ENCODE peak calls at places on chromosomes 4 and X, in nine cellular contexts. X is lung, P is colonic mucosa, W is astrocyte, S is Panc1, U is uterus, R is neural progenitor cell, T is body of pancreas, N is transverse colon. Q is an unnamed sample.

GRCh38 chrX:56089376-56089775 is 142.8 kb upstream of the KLF8 start:
- DNase-seq in X (no peak), P (no peak), W (no peak), S (no peak), U (no peak), R (no peak), T (no peak), N (no peak), Q (no peak)

GRCh38 chr4:139530833-139531427 is 25.1 kb downstream of the SETD7 start:
- DNase-seq in X (peak), P (peak), W (no peak), S (no peak), U (peak), R (peak), T (peak), N (peak), Q (peak)

GRCh38 chr4:105461221-105462041 is 12.4 kb downstream of the PPA2 start:
- DNase-seq in X (no peak), P (no peak), W (peak), S (no peak), U (no peak), R (no peak), T (no peak), N (no peak), Q (no peak)

GRCh38 chr4:122707503-122707902 is 25.0 kb upstream of the BBS12 start:
- DNase-seq in X (no peak), P (no peak), W (no peak), S (no peak), U (no peak), R (no peak), T (no peak), N (no peak), Q (no peak)

GRCh38 chr4:170051402-170051801 is 25.2 kb upstream of the MFAP3L start:
- DNase-seq in X (no peak), P (no peak), W (no peak), S (no peak), U (no peak), R (peak), T (no peak), N (no peak), Q (no peak)

GRCh38 chrX:130057209-130057608 is 53.1 kb downstream of the ELF4 start:
- DNase-seq in X (no peak), P (no peak), W (no peak), S (no peak), U (no peak), R (no peak), T (no peak), N (no peak), Q (no peak)

GRCh38 chr4:2866160-2866861 is 22.7 kb downstream of the ADD1 start:
- DNase-seq in X (no peak), P (no peak), W (no peak), S (no peak), U (no peak), R (no peak), T (no peak), N (no peak), Q (peak)

GRCh38 chrX:135596495-135596894 is 76.0 kb downstream of the INTS6L start:
- DNase-seq in X (no peak), P (peak), W (no peak), S (no peak), U (no peak), R (peak), T (peak), N (peak), Q (peak)

GRCh38 chrX:1442724-1443367 is 9.9 kb downstream of the ASMTL start:
- DNase-seq in X (no peak), P (no peak), W (no peak), S (no peak), U (no peak), R (no peak), T (no peak), N (no peak), Q (peak)

GRCh38 chr4:119659576-119659975 is 31.0 kb upstream of the PDE5A start:
- DNase-seq in X (no peak), P (no peak), W (peak), S (no peak), U (no peak), R (no peak), T (no peak), N (no peak), Q (no peak)

GRCh38 chrX:153209347-153209746 is 30.3 kb downstream of the MAGEA1 start:
- DNase-seq in X (no peak), P (no peak), W (no peak), S (no peak), U (no peak), R (no peak), T (no peak), N (no peak), Q (no peak)

GRCh38 chr4:180336494-180337090 is 1906.6 kb upstream of the TENM3 start:
- DNase-seq in X (no peak), P (no peak), W (no peak), S (no peak), U (no peak), R (no peak), T (no peak), N (no peak), Q (no peak)

GRCh38 chrX:77014655-77015377 is 432.4 kb upstream of the FGF16 start:
- DNase-seq in X (no peak), P (no peak), W (no peak), S (no peak), U (no peak), R (peak), T (peak), N (no peak), Q (no peak)

GRCh38 chr4:25810815-25811690 is 51.7 kb downstream of the SEL1L3 start:
- DNase-seq in X (no peak), P (no peak), W (peak), S (peak), U (no peak), R (no peak), T (no peak), N (no peak), Q (no peak)

GRCh38 chr4:42709392-42710065 is 52.6 kb upstream of the ATP8A1 start:
- DNase-seq in X (no peak), P (no peak), W (no peak), S (no peak), U (no peak), R (no peak), T (no peak), N (no peak), Q (no peak)

GRCh38 chrX:108735087-108735679 is 1.2 kb downstream of the IRS4 start:
- DNase-seq in X (no peak), P (no peak), W (no peak), S (no peak), U (no peak), R (peak), T (peak), N (no peak), Q (no peak)

GRCh38 chr4:78480286-78480685 is 71.3 kb upstream of the ANXA3 start:
- DNase-seq in X (no peak), P (no peak), W (no peak), S (no peak), U (no peak), R (no peak), T (no peak), N (no peak), Q (no peak)

GRCh38 chr4:25367004-25367621 is 9.9 kb upstream of the ANAPC4 start:
- DNase-seq in X (no peak), P (no peak), W (peak), S (no peak), U (no peak), R (peak), T (no peak), N (no peak), Q (no peak)

GRCh38 chr4:47418147-47418546 is 45.4 kb downstream of the COMMD8 start:
- DNase-seq in X (no peak), P (no peak), W (no peak), S (no peak), U (no peak), R (no peak), T (no peak), N (no peak), Q (no peak)

GRCh38 chrX:130539721-130540321 is 138.0 kb downstream of the RBMX2 start:
- DNase-seq in X (peak), P (peak), W (peak), S (peak), U (peak), R (peak), T (peak), N (peak), Q (peak)

GRCh38 chr4:168496834-168497233 is at the start of gene PALLD:
- DNase-seq in X (no peak), P (no peak), W (peak), S (no peak), U (no peak), R (no peak), T (no peak), N (no peak), Q (peak)

GRCh38 chrX:12153741-12154140 is 15.5 kb downstream of the FRMPD4 start:
- DNase-seq in X (no peak), P (no peak), W (no peak), S (no peak), U (no peak), R (no peak), T (no peak), N (no peak), Q (no peak)

GRCh38 chr4:110503588-110504435 is 27.9 kb downstream of the ENPEP start:
- DNase-seq in X (no peak), P (no peak), W (peak), S (no peak), U (no peak), R (no peak), T (peak), N (no peak), Q (no peak)

GRCh38 chr4:84389406-84389805 is 109.7 kb downstream of the NKX6-1 start:
- DNase-seq in X (no peak), P (no peak), W (peak), S (no peak), U (no peak), R (no peak), T (no peak), N (no peak), Q (no peak)

GRCh38 chr4:61891953-61892352 is 691.8 kb downstream of the ADGRL3 start:
- DNase-seq in X (no peak), P (no peak), W (no peak), S (no peak), U (no peak), R (no peak), T (no peak), N (no peak), Q (no peak)

GRCh38 chr4:61882381-61882780 is 682.3 kb downstream of the ADGRL3 start:
- DNase-seq in X (no peak), P (no peak), W (no peak), S (no peak), U (no peak), R (no peak), T (no peak), N (no peak), Q (no peak)

GRCh38 chr4:61889117-61889516 is 689.0 kb downstream of the ADGRL3 start:
- DNase-seq in X (no peak), P (no peak), W (no peak), S (no peak), U (no peak), R (no peak), T (no peak), N (no peak), Q (no peak)

GRCh38 chr4:61890321-61890720 is 690.2 kb downstream of the ADGRL3 start:
- DNase-seq in X (no peak), P (no peak), W (no peak), S (no peak), U (no peak), R (no peak), T (no peak), N (no peak), Q (no peak)

GRCh38 chr4:61886180-61886579 is 686.1 kb downstream of the ADGRL3 start:
- DNase-seq in X (no peak), P (no peak), W (no peak), S (no peak), U (no peak), R (no peak), T (no peak), N (peak), Q (no peak)
- H3K27ac ChIP-seq in X (no peak), P (peak), W (no peak), S (no peak), U (no peak), R (no peak), T (no peak), N (peak), Q (no peak)

DNA sequence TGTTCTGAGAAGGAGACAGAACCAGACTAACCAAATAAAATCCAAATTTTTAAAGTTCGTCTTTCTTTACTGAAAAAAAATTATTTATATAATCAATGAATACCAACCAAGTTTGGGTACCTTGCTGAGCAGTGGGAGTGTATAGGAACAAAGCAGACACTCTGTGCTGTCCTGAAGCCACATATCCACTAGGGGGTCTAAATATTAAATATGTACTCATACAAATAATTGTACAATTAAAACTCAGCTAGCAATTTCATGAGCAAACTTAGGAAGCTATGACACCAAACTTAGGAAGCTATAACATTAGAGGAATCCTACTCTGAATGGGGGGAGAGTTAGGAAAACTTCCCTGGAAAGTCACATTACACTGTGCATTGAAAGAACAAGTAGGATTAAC is 582.0 kb upstream of the EPHA5 start:
- DNase-seq in X (no peak), P (no peak), W (no peak), S (no peak), U (no peak), R (no peak), T (no peak), N (no peak), Q (no peak)
- TF ChIP-seq CTCF in X (no peak), P (no peak), W (no peak), S (no peak), U (no peak), R (peak), T (no peak), N (no peak), Q (no peak)

GRCh38 chr4:158535130-158535614 is 13.5 kb downstream of the RXFP1 start:
- DNase-seq in X (no peak), P (no peak), W (peak), S (no peak), U (no peak), R (no peak), T (peak), N (no peak), Q (no peak)
- H3K4me3 ChIP-seq in X (no peak), P (no peak), W (peak), S (no peak), U (no peak), R (no peak), T (no peak), N (no peak), Q (no peak)

DNA sequence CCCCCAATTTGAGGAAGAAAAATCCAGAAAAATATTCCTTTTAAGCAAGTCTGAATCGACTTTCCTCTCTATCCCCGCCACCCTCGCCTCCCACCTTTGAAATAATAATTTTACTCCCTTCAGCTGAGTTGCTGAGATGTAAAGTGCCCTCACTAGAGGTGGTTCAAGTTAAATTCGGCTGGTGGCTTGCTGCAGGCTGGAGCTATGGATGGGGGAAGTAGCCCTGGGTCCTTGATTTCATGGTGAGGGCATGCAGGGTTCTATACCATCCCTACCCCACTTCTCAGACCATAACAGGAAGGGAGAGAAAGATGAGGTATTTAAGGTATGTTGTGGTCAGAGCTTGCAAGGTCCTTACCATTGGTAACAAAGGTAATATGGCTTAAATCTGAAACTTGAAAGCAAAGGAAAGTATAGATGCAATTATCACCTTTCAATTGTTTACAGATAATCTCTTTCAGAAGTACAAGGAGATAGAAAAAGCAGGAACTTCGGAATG is 440.0 kb downstream of the INPP4B start:
- DNase-seq in X (no peak), P (no peak), W (peak), S (no peak), U (no peak), R (no peak), T (no peak), N (no peak), Q (no peak)
- H3K27ac ChIP-seq in X (peak), P (peak), W (peak), S (peak), U (peak), R (no peak), T (peak), N (peak), Q (no peak)

GRCh38 chr4:6908397-6909112 is 1.1 kb upstream of the TBC1D14 start:
- DNase-seq in X (no peak), P (no peak), W (peak), S (no peak), U (no peak), R (no peak), T (no peak), N (no peak), Q (no peak)

GRCh38 chr4:6909113-6909969 is at the start of gene TBC1D14:
- DNase-seq in X (peak), P (peak), W (peak), S (no peak), U (peak), R (peak), T (peak), N (peak), Q (peak)

GRCh38 chr4:6909970-6910339 is 329 bp downstream of the TBC1D14 start:
- DNase-seq in X (no peak), P (peak), W (no peak), S (no peak), U (no peak), R (peak), T (peak), N (peak), Q (peak)

GRCh38 chr4:6910960-6911874 is 1.6 kb downstream of the TBC1D14 start:
- DNase-seq in X (no peak), P (no peak), W (no peak), S (no peak), U (no peak), R (no peak), T (no peak), N (no peak), Q (no peak)

DNA sequence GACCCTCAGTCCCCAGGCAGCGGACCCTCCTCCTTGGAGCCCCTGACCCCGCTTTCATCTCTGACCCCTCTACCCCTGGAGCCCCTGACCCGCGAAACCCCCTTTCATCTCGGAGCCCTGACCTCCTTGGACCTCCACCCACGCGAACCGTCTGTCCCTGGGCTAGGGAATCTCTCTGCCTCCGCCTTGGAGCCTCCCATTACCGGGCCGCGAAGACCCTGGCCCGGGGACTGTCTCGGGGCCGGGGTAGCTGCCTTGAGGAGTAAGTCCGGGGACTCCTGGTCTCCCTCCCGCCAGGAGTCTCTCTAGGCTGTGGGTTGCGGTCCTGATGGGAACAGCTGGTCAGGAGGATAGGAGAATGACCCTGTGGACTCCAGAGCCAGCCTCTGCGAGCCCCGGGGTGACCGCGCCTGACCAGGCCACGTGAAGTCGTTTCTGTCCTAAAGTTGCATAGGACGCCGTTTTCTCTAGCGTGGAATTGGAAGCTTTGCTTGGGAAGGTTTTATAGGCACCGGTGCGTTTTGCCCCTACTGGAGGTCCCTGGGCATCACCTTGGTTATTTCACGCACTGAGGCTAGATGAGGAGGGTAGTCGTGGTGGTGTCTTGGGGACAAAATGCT is 824 bp downstream of the TBC1D14 start:
- DNase-seq in X (no peak), P (peak), W (no peak), S (no peak), U (no peak), R (peak), T (no peak), N (peak), Q (no peak)
- TF ChIP-seq CTCF in X (no peak), P (no peak), W (peak), S (peak), U (no peak), R (peak), T (no peak), N (peak), Q (peak)

DNA sequence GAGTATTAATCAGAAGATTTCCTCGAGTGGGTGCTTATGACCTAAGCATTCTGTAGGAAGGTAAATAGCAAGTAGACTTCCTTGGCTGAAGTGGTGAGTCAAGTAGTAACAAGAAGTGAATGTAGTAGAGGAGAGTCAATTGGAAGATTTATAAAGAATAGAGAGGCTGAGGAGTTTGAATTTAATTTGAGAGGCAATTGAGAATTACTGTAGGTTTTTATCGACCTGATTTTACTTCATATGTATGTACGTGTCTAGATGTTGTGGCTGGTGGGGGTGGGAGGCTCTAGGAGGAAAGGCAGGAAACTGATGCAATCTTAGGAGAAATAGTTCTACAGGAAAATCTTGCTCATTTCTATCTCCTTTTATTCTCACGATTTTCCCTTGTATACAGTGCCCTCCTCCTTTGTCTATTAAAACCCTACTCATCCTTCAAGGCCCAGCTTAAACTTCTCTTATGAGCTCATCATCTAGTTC is 8.7 kb downstream of the OGT start:
- DNase-seq in X (no peak), P (no peak), W (peak), S (no peak), U (no peak), R (no peak), T (no peak), N (no peak), Q (no peak)
- H3K4me3 ChIP-seq in X (no peak), P (no peak), W (no peak), S (no peak), U (no peak), R (no peak), T (no peak), N (no peak), Q (no peak)

GRCh38 chrX:123878177-123878576 is 18.3 kb downstream of the XIAP start:
- DNase-seq in X (no peak), P (no peak), W (no peak), S (no peak), U (no peak), R (no peak), T (no peak), N (no peak), Q (no peak)
- H3K27ac ChIP-seq in X (peak), P (no peak), W (no peak), S (no peak), U (no peak), R (no peak), T (no peak), N (no peak), Q (no peak)